ENCODE peak calls at places on chromosomes 4 and X, in seven cellular contexts. L is PC-3; V is endodermal cell; A is hepatocyte; U is neural progenitor cell; W is CD4-positive, alpha-beta memory T cell; Z is body of pancreas. H is an unnamed sample.
A peak's percentile ranks its signal among the peaks of the same experiment; 100 is the strongest.

GRCh38 chr4:1600811-1601532 is 83.1 kb downstream of the FAM53A start:
- DNase-seq in V (no peak), A (no peak), U (no peak), Z (no peak), W (peak; percentile 28), L (no peak), H (no peak)

GRCh38 chr4:34636623-34637022 is 1607.7 kb downstream of the ARAP2 start:
- DNase-seq in A (no peak), W (no peak), L (no peak), Z (no peak), V (no peak), U (peak; percentile 34), H (no peak)

GRCh38 chr4:45004847-45005565 is 278.6 kb upstream of the GNPDA2 start:
- DNase-seq in V (no peak), L (peak; percentile 73), U (no peak), Z (no peak), W (no peak), A (no peak), H (no peak)

GRCh38 chr4:129358571-129358970 is 262.6 kb downstream of the C4orf33 start:
- DNase-seq in W (no peak), V (no peak), Z (no peak), A (no peak), U (no peak), L (peak; percentile 77), H (no peak)

GRCh38 chr4:79528241-79528706 is 120.2 kb upstream of the GK2 start:
- DNase-seq in V (no peak), U (no peak), W (no peak), Z (no peak), L (peak; percentile 38), A (no peak), H (no peak)

GRCh38 chr4:73576366-73576765 is 43.9 kb downstream of the RASSF6 start:
- DNase-seq in W (no peak), Z (no peak), A (no peak), U (no peak), L (no peak), V (no peak), H (no peak)

GRCh38 chr4:78441786-78442185 is 109.8 kb upstream of the ANXA3 start:
- DNase-seq in U (peak; percentile 68), V (no peak), W (no peak), Z (no peak), L (no peak), A (no peak), H (no peak)

GRCh38 chr4:108512615-108513505 is 107.5 kb upstream of the RPL34 start:
- DNase-seq in V (peak; percentile 77), Z (peak; percentile 20), U (peak; percentile 72), L (peak; percentile 25), W (no peak), A (peak; percentile 75), H (no peak)

GRCh38 chr4:174847801-174848427 is 18.9 kb upstream of the GLRA3 start:
- DNase-seq in L (no peak), A (no peak), U (no peak), Z (no peak), V (no peak), W (no peak), H (no peak)

GRCh38 chr4:125266901-125267601 is 47.7 kb upstream of the FAT4 start:
- DNase-seq in L (peak; percentile 60), U (no peak), A (peak; percentile 4), V (peak; percentile 31), W (no peak), Z (no peak), H (no peak)

GRCh38 chrX:68982476-68982875 is 153.7 kb downstream of the EFNB1 start:
- DNase-seq in U (no peak), L (no peak), A (no peak), V (no peak), Z (no peak), W (no peak), H (no peak)

GRCh38 chrX:33434256-33435092 is 223.1 kb upstream of the DMD start:
- DNase-seq in U (peak; percentile 77), W (no peak), L (peak; percentile 66), Z (peak; percentile 59), A (peak; percentile 84), V (peak; percentile 94), H (peak; percentile 88)

GRCh38 chr4:118772149-118773081 is 63.5 kb downstream of the SEC24D start:
- DNase-seq in Z (no peak), A (peak; percentile 51), L (peak; percentile 58), W (no peak), U (peak; percentile 51), V (no peak), H (peak; percentile 91)

GRCh38 chr4:62377245-62377644 is 1177.1 kb downstream of the ADGRL3 start:
- DNase-seq in Z (no peak), W (no peak), L (peak; percentile 64), V (no peak), U (no peak), A (no peak), H (no peak)

GRCh38 chr4:20773144-20773997 is 73.1 kb downstream of the PACRGL start:
- DNase-seq in Z (peak; percentile 45), V (peak; percentile 88), A (peak; percentile 87), W (peak; percentile 35), L (peak; percentile 72), U (peak; percentile 85), H (peak; percentile 77)

GRCh38 chr4:127162741-127163140 is 470.0 kb upstream of the INTU start:
- DNase-seq in U (no peak), L (no peak), W (no peak), A (no peak), V (no peak), Z (no peak), H (no peak)

GRCh38 chrX:69031181-69031580 is 134.1 kb downstream of the PJA1 start:
- DNase-seq in L (peak; percentile 14), V (peak; percentile 75), Z (no peak), U (peak; percentile 75), W (no peak), A (no peak), H (no peak)

GRCh38 chrX:11929476-11929875 is 171.4 kb downstream of the MSL3 start:
- DNase-seq in U (no peak), Z (no peak), V (no peak), L (peak; percentile 63), W (no peak), A (no peak), H (no peak)

GRCh38 chrX:102765217-102765616 is 44.7 kb downstream of the GPRASP3 start:
- DNase-seq in L (peak; percentile 85), U (no peak), V (no peak), Z (peak; percentile 28), A (no peak), W (no peak), H (no peak)

DNA sequence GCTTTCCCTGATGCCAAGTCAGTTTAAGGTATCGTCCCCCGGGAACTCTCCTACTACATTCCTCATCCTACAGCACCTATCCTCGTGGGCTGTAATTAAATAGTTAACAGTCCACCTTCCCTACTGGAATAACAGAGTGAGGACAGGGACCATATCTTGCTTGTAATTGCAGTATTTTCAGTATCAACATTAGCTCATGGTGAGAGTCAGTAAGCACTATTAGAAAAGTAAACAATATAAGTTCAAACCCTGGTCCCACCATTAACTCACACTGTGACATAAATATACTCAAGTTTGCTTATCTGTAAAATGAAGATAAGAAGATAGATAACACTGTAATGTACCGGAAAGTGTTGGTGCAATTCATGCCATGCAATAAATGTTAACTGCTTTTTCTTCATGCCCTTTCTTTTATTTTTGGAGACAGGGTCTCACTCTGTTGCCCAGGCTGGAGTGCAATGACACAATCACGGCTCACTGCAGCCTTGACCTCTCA is 61.3 kb downstream of the SH3RF1 start:
- DNase-seq in Z (no peak), U (no peak), W (no peak), L (no peak), V (no peak), A (no peak), H (no peak)
- H3K36me3 ChIP-seq in Z (no peaks in the 10 kb centered on the region), U (no peaks in the 10 kb centered on the region), W (no peaks in the 10 kb centered on the region), L (no peaks in the 10 kb centered on the region), V (peaks cover 35% of the 10 kb centered on the region), A (no peaks in the 10 kb centered on the region), H (no peaks in the 10 kb centered on the region)

DNA sequence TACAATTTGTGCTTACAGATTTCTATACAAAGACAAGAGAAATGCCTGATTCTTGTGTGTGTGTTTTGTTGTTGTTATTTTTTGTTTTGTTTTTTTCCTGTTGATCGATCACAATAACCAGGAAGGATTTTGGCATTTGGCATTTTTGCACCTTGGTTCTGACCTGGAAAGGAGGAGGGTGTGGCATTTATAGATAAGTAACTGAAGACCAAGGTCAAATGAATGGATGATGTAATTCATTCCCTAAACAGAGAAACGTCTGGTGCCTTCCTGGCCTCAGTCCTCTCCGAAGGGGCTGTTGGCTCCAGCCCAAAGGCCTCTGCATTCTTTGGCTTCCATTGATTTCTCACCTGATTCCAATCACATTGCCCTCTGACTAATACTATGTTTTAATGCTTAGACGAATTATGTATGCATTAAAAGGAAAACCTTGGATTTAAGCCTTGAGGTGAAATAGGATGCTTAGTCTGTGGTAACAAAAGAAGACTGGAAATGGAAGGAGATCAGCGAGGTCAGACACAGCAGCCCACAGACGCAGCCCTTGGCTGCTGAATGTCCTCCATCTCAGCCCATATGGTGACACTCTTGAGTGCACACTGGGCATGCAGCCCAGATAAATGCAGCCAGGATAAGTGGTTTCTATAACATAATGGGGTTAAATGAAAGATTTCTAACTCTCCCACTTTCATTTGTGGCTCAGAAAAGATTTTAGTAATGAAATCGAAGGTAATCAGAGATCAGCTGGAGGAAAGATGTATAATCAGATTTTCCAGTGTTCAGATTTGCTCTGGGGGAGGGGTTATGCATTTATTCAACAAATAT is 60.5 kb upstream of the TRIM2 start:
- DNase-seq in A (peak; percentile 54), W (no peak), V (no peak), L (peak; percentile 42), Z (peak; percentile 52), U (no peak), H (no peak)
- H3K27ac ChIP-seq in A (peak overlapping the region; percentile 74), W (no peak overlapping the region), V (peak overlapping the region; percentile 50), L (no peak overlapping the region), Z (peak overlapping the region; percentile 62), U (no peak overlapping the region), H (no peak overlapping the region)

DNA sequence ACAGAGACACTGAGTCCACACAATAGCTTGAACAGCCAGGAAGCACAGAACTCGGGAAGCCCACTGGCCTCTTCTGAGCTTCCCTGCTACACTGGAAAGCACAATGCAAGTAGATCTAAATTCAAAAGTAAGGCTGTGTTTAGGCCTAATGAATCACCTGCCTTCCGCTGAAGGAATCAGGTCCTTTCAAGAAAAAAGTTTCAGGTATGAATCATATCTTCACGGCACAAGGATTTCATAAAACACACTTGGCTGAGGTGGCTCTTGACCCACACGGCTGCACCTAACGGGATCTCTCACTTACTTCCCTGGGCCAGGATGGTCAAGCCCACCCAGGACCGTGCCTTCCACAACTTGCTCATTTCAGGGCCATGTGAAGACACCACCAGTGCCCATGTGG is 59.3 kb downstream of the IRF2 start:
- DNase-seq in Z (no peak), U (no peak), W (no peak), A (no peak), V (no peak), L (peak; percentile 32), H (no peak)
- H3K4me1 ChIP-seq in Z (no peaks in the 10 kb centered on the region), U (no peaks in the 10 kb centered on the region), W (peaks cover 61% of the 10 kb centered on the region), A (peaks cover 3% of the 10 kb centered on the region), V (no peaks in the 10 kb centered on the region), L (peaks cover 24% of the 10 kb centered on the region), H (peaks cover 20% of the 10 kb centered on the region)

DNA sequence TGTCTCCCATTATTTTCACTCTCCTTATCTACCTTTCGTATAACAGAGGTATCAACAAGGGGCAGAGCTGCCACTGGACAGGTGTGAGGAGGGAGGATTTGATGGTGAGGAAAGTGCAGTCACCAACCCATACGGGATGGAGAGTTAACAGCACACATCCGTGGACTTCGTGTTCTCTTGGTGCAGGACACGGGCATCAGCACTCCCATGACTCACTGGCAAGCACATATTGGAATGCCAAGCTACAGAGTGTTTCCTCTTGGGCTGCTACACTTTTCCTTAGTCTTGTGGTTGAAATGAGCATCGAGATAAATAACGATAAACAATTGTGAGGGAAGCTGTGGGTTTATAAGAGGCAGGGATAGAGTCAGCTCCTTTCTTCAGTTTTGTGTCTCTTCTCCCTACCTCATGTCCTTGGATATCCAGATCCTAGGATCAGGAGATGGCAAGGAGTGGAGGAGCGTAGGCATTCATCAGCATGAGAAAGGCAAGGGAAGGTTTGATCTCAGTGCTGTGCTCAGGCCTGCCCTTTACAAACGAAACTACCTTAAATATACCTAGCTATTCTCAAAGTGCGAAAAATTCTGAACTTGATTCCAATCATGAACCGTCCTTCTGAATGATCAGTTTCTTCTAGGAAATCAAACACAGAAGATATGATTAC is 96.3 kb downstream of the ZNF827 start:
- DNase-seq in W (no peak), L (no peak), Z (no peak), A (no peak), V (no peak), U (no peak), H (no peak)
- H3K36me3 ChIP-seq in W (no peaks in the 10 kb centered on the region), L (no peaks in the 10 kb centered on the region), Z (peaks cover 3% of the 10 kb centered on the region), A (no peaks in the 10 kb centered on the region), V (peaks cover 68% of the 10 kb centered on the region), U (no peaks in the 10 kb centered on the region), H (peaks cover 55% of the 10 kb centered on the region)

H was measured in Karpas-422.